ENCODE peak calls at places on chromosomes 16 and 17, in five cellular contexts. H, W, S, K and N are unnamed samples.

GRCh38 chr17:36825113-36825955 is 111.9 kb upstream of the LHX1 start:
- DNase-seq in S (no peak), W (no peak), H (no peak), K (no peak), N (no peak)

GRCh38 chr17:6523330-6523729 is 33.0 kb downstream of the PITPNM3 start:
- DNase-seq in S (no peak), K (no peak), H (no peak), W (no peak), N (peak; percentile 39)

GRCh38 chr17:32593003-32593402 is 106.2 kb downstream of the CDK5R1 start:
- DNase-seq in K (no peak), W (no peak), H (no peak), S (no peak), N (no peak)

GRCh38 chr17:5488752-5489151 is 2.4 kb downstream of the MIS12 start:
- DNase-seq in S (no peak), W (no peak), H (no peak), K (no peak), N (no peak)

GRCh38 chr17:44547625-44548297 is 9.5 kb upstream of the FZD2 start:
- DNase-seq in H (peak; percentile 72), W (no peak), K (no peak), S (no peak), N (no peak)

GRCh38 chr17:78879679-78880186 is 23.3 kb downstream of the CEP295NL start:
- DNase-seq in S (peak; percentile 66), K (peak; percentile 57), H (no peak), W (no peak), N (no peak)

GRCh38 chr16:68539704-68540370 is 746 bp downstream of the ZFP90 start:
- DNase-seq in H (peak; percentile 45), K (no peak), W (no peak), S (no peak), N (no peak)

GRCh38 chr17:32487460-32488176 is 825 bp downstream of the CDK5R1 start:
- DNase-seq in S (no peak), H (peak; percentile 69), K (no peak), W (no peak), N (no peak)

GRCh38 chr16:46690281-46691178 is 1.1 kb downstream of the ORC6 start:
- DNase-seq in S (no peak), K (no peak), H (peak; percentile 2), W (no peak), N (no peak)

GRCh38 chr17:49574283-49574892 is 1.3 kb upstream of the NXPH3 start:
- DNase-seq in W (no peak), S (no peak), K (no peak), H (no peak), N (no peak)

GRCh38 chr17:35726609-35727460 is 4.6 kb upstream of the RASL10B start:
- DNase-seq in K (no peak), S (peak; percentile 65), W (no peak), H (no peak), N (no peak)

GRCh38 chr17:77247048-77247541 is 106.3 kb downstream of the SEC14L1 start:
- DNase-seq in K (no peak), S (peak; percentile 77), W (peak; percentile 80), H (peak; percentile 93), N (peak; percentile 87)

GRCh38 chr16:50619702-50620491 is 61.2 kb downstream of the SNX20 start:
- DNase-seq in H (no peak), W (no peak), K (no peak), S (no peak), N (no peak)

GRCh38 chr17:83075270-83075880 is 4.0 kb upstream of the METRNL start:
- DNase-seq in W (no peak), H (no peak), K (no peak), S (no peak), N (no peak)

GRCh38 chr17:38397227-38397626 is 31.0 kb upstream of the ARHGAP23 start:
- DNase-seq in H (no peak), K (no peak), W (no peak), S (no peak), N (no peak)

GRCh38 chr17:80796430-80796861 is 195.2 kb upstream of the CHMP6 start:
- DNase-seq in S (no peak), H (no peak), W (no peak), K (no peak), N (no peak)

GRCh38 chr16:46789499-46790414 is 41.2 kb downstream of the C16orf87 start:
- DNase-seq in K (peak; percentile 61), S (peak; percentile 58), W (peak; percentile 79), H (peak; percentile 80), N (peak; percentile 85)

GRCh38 chr17:35404360-35404759 is 27.9 kb downstream of the SLFN12 start:
- DNase-seq in H (no peak), S (no peak), K (no peak), W (no peak), N (no peak)

GRCh38 chr17:28371245-28372202 is at the start of gene SARM1:
- DNase-seq in H (peak; percentile 98), S (peak; percentile 54), W (peak; percentile 80), K (peak; percentile 72), N (peak; percentile 54)

GRCh38 chr17:74544991-74545441 is 899 bp downstream of the CD300C start:
- DNase-seq in S (no peak), W (no peak), H (no peak), K (no peak), N (no peak)

GRCh38 chr17:54967621-54968258 is 714 bp downstream of the COX11 start:
- DNase-seq in W (no peak), H (peak; percentile 18), K (no peak), S (no peak), N (no peak)

GRCh38 chr17:32723310-32723955 is 153.5 kb downstream of the MYO1D start:
- DNase-seq in H (no peak), K (no peak), S (no peak), W (no peak), N (no peak)

GRCh38 chr17:48178327-48178726 is 70.8 kb downstream of the SNX11 start:
- DNase-seq in W (no peak), S (no peak), H (no peak), K (no peak), N (no peak)

GRCh38 chr17:56832446-56832845 is 1.3 kb downstream of the C17orf67 start:
- DNase-seq in H (no peak), S (no peak), K (no peak), W (no peak), N (no peak)

GRCh38 chr17:56833023-56833811 is 503 bp downstream of the C17orf67 start:
- DNase-seq in K (no peak), S (peak; percentile 30), H (peak; percentile 90), W (peak; percentile 59), N (peak; percentile 14)

GRCh38 chr17:56833812-56834379 is at the start of the genes C17orf67 and DGKE:
- DNase-seq in W (peak; percentile 98), S (peak; percentile 99), K (peak; percentile 96), H (peak; percentile 96), N (peak; percentile 93)

GRCh38 chr17:56835259-56835575 is 1.3 kb downstream of the DGKE start:
- DNase-seq in S (no peak), H (no peak), W (no peak), K (no peak), N (no peak)

DNA sequence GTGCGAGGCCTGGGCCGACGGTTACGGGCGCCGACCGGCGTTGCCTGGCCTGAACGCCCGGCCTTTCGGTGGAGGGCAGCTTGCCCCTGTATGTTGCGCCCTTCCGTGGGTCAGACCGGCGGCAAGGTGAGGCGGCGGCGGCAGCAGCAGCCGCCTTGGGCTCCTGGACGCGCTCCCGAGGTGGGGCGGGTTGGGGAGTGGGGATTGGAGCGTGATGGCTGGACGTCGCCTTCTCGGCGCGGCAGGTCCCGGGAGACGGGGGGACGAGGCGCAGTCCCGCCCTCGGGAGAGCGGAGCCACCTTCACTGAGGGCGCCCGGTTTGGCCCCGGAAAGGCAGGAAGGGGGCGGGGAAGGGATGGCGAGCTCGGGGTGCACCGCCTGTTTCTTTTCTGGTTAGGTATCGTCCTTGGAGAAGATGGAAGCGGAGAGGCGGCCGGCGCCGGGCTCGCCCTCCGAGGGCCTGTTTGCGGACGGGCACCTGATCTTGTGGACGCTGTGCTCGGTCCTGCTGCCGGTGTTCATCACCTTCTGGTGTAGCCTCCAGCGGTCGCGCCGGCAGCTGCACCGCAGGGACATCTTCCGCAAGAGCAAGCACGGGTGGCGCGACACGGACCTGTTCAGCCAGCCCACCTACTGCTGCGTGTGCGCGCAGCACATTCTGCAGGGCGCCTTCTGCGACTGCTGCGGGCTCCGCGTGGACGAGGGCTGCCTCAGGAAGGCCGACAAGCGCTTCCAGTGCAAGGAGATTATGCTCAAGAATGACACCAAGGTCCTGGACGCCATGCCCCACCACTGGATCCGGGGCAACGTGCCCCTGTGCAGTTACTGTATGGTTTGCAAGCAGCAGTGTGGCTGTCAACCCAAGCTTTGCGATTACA is 668 bp downstream of the DGKE start:
- DNase-seq in K (peak; percentile 48), S (peak; percentile 17), H (peak; percentile 78), W (peak; percentile 61), N (no peak)
- H3K4me1 ChIP-seq in K (no peaks in the 10 kb centered on the region), S (no peaks in the 10 kb centered on the region), H (peaks cover 10% of the 10 kb centered on the region), W (peaks cover 53% of the 10 kb centered on the region), N (peaks cover 16% of the 10 kb centered on the region)

DNA sequence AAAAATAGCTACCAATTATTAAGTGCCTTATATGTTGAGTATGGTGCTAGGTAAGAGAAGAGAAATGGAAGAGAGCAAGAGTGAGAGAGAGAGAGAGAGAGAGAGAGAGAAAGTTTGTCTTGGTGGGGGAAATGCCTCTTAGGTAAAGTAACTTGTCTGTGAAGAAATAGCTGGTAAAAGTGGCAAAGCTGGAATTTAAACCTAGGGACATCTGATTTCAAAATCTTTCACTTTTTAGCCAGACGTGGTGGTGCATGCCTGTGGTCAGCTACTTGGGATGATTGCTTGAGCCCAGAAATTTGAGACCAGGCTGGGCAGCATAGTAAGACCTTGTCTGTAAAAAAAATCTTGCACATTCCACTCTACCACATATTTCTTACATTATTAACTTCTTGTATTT is 23.0 kb upstream of the CDR2 start:
- DNase-seq in H (no peak), K (peak; percentile 64), W (no peak), S (no peak), N (no peak)
- H3K27ac ChIP-seq in H (no peak overlapping the region), K (no peak overlapping the region), W (no peak overlapping the region), S (no peak overlapping the region), N (no peak overlapping the region)

GRCh38 chr16:11211977-11212818 is 43.8 kb downstream of the SOCS1 start:
- DNase-seq in S (no peak), W (no peak), K (no peak), H (no peak), N (no peak)

GRCh38 chr16:11213373-11213772 is 42.6 kb downstream of the SOCS1 start:
- DNase-seq in K (no peak), W (no peak), H (no peak), S (no peak), N (no peak)

GRCh38 chr16:11213799-11214198 is 42.2 kb downstream of the SOCS1 start:
- DNase-seq in H (no peak), W (no peak), S (no peak), K (no peak), N (no peak)

GRCh38 chr16:11211061-11211976 is 44.7 kb downstream of the SOCS1 start:
- DNase-seq in H (no peak), K (no peak), S (no peak), W (no peak), N (no peak)

GRCh38 chr16:11212819-11213196 is 43.2 kb downstream of the SOCS1 start:
- DNase-seq in H (no peak), K (no peak), W (no peak), S (no peak), N (no peak)
- H3K4me3 ChIP-seq in H (no peak overlapping the region), K (no peak overlapping the region), W (no peak overlapping the region), S (no peak overlapping the region), N (no peak overlapping the region)

DNA sequence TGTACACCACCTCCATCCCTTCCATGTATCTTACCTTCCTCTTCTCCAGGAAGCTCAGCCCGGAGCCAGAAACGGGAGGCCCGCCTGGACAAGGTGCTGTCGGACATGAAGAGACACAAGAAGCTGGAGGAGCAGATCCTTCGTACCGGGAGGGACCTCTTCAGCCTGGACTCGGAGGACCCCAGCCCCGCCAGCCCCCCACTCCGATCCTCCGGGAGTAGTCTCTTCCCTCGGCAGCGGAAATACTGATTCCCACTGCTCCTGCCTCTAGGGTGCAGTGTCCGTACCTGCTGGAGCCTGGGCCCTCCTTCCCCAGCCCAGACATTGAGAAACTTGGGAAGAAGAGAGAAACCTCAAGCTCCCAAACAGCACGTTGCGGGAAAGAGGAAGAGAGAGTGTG is 756 bp upstream of the MVP start:
- DNase-seq in W (no peak), K (no peak), H (no peak), S (no peak), N (no peak)
- H3K4me1 ChIP-seq in W (peaks cover 79% of the 10 kb centered on the region), K (peaks cover 8% of the 10 kb centered on the region), H (peaks cover 13% of the 10 kb centered on the region), S (no peaks in the 10 kb centered on the region), N (peaks cover 19% of the 10 kb centered on the region)